ENCODE peak calls at places on chromosomes 11 and 22, in four cellular contexts. One of them, this sample, is unnamed.
A peak's percentile ranks its signal among the peaks of the same experiment; 100 is the strongest.

GRCh38 chr11:74070713-74071506 is 62.0 kb upstream of the UCP3 start:
- DNase-seq in H1: no peak
- DNase-seq in IMR-90: no peak
- DNase-seq in neuronal stem cell: no peak
- DNase-seq in this sample: no peak

GRCh38 chr11:123122852-123123251 is 60.9 kb upstream of the HSPA8 start:
- DNase-seq in H1: no peak
- DNase-seq in IMR-90: no peak
- DNase-seq in neuronal stem cell: no peak
- DNase-seq in this sample: no peak

GRCh38 chr11:68677432-68677831 is 6.9 kb upstream of the GAL start:
- DNase-seq in H1: no peak
- DNase-seq in IMR-90: peak; percentile 96
- DNase-seq in neuronal stem cell: no peak
- DNase-seq in this sample: peak; percentile 89

GRCh38 chr11:68412593-68413475 is 47.7 kb upstream of the PPP6R3 start:
- DNase-seq in H1: no peak
- DNase-seq in IMR-90: peak; percentile 11
- DNase-seq in neuronal stem cell: no peak
- DNase-seq in this sample: no peak

GRCh38 chr11:8375460-8375859 is 111.8 kb upstream of the LMO1 start:
- DNase-seq in H1: no peak
- DNase-seq in IMR-90: no peak
- DNase-seq in neuronal stem cell: no peak
- DNase-seq in this sample: no peak

GRCh38 chr11:23425379-23425778 is 565.1 kb upstream of the CCDC179 start:
- DNase-seq in H1: no peak
- DNase-seq in IMR-90: peak; percentile 12
- DNase-seq in neuronal stem cell: no peak
- DNase-seq in this sample: no peak

GRCh38 chr11:7573193-7573557 is 59.4 kb downstream of the PPFIBP2 start:
- DNase-seq in H1: no peak
- DNase-seq in IMR-90: peak; percentile 39
- DNase-seq in neuronal stem cell: no peak
- DNase-seq in this sample: no peak

GRCh38 chr22:48632641-48633246 is 1194.9 kb downstream of the BRD1 start:
- DNase-seq in H1: no peak
- DNase-seq in IMR-90: no peak
- DNase-seq in neuronal stem cell: no peak
- DNase-seq in this sample: no peak

GRCh38 chr11:102476069-102476468 is 23.5 kb upstream of the TMEM123 start:
- DNase-seq in H1: no peak
- DNase-seq in IMR-90: peak; percentile 68
- DNase-seq in neuronal stem cell: no peak
- DNase-seq in this sample: no peak

GRCh38 chr11:8728566-8728965 is 46.0 kb downstream of the RPL27A start:
- DNase-seq in H1: no peak
- DNase-seq in IMR-90: peak; percentile 74
- DNase-seq in neuronal stem cell: no peak
- DNase-seq in this sample: no peak

GRCh38 chr11:96090711-96091110 is 166.8 kb upstream of the MTMR2 start:
- DNase-seq in H1: no peak
- DNase-seq in IMR-90: peak; percentile 85
- DNase-seq in neuronal stem cell: no peak
- DNase-seq in this sample: no peak

GRCh38 chr11:12409621-12410005 is 32.2 kb downstream of the PARVA start:
- DNase-seq in H1: no peak
- DNase-seq in IMR-90: peak; percentile 20
- DNase-seq in neuronal stem cell: no peak
- DNase-seq in this sample: no peak

GRCh38 chr11:122159173-122159701 is 43.2 kb upstream of the BLID start:
- DNase-seq in H1: no peak
- DNase-seq in IMR-90: peak; percentile 65
- DNase-seq in neuronal stem cell: no peak
- DNase-seq in this sample: no peak

GRCh38 chr11:59273008-59273841 is 60.5 kb upstream of the MPEG1 start:
- DNase-seq in H1: no peak
- DNase-seq in IMR-90: no peak
- DNase-seq in neuronal stem cell: no peak
- DNase-seq in this sample: no peak

GRCh38 chr22:38207898-38208432 is 6.2 kb downstream of the MAFF start:
- DNase-seq in H1: no peak
- DNase-seq in IMR-90: no peak
- DNase-seq in neuronal stem cell: no peak
- DNase-seq in this sample: peak; percentile 25

GRCh38 chr11:88363566-88364169 is 26.1 kb upstream of the CTSC start:
- DNase-seq in H1: no peak
- DNase-seq in IMR-90: peak; percentile 34
- DNase-seq in neuronal stem cell: no peak
- DNase-seq in this sample: no peak

GRCh38 chr11:103364687-103365086 is 255.5 kb downstream of the DYNC2H1 start:
- DNase-seq in H1: no peak
- DNase-seq in IMR-90: peak; percentile 16
- DNase-seq in neuronal stem cell: no peak
- DNase-seq in this sample: no peak

GRCh38 chr11:105361651-105362050 is 222.1 kb upstream of the CARD18 start:
- DNase-seq in H1: no peak
- DNase-seq in IMR-90: no peak
- DNase-seq in neuronal stem cell: no peak
- DNase-seq in this sample: no peak

GRCh38 chr11:16169541-16169940 is 186.8 kb downstream of the SOX6 start:
- DNase-seq in H1: no peak
- DNase-seq in IMR-90: peak; percentile 30
- DNase-seq in neuronal stem cell: no peak
- DNase-seq in this sample: no peak

GRCh38 chr11:134228625-134229024 is 4.2 kb downstream of the VPS26B start:
- DNase-seq in H1: no peak
- DNase-seq in IMR-90: no peak
- DNase-seq in neuronal stem cell: no peak
- DNase-seq in this sample: no peak

GRCh38 chr11:73324665-73325035 is 16.6 kb downstream of the ARHGEF17 start:
- DNase-seq in H1: no peak
- DNase-seq in IMR-90: no peak
- DNase-seq in neuronal stem cell: no peak
- DNase-seq in this sample: no peak

GRCh38 chr11:113351061-113351460 is 36.5 kb upstream of the ANKK1 start:
- DNase-seq in H1: no peak
- DNase-seq in IMR-90: no peak
- DNase-seq in neuronal stem cell: no peak
- DNase-seq in this sample: no peak

DNA sequence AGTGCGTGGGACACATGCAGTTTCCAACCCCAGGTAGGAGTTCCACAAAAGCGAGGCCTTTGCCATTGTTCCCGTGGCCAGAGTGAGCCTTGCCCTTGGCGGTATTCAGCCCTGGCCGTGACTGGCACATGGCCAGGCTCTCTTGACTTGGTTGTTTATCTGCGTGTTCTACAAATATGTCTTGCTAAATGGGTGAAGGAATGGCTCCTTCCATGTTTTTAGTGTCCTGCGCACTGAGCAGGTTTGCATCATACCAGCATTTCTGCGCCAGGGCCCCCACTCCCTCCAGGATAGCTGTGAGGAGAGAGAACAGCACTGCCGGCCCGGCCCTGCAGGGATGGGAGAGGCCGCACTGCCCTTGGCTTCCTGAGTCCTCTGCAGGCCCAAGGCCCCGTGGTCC is 20.0 kb downstream of the POLR3H start:
- DNase-seq in H1: no peak
- DNase-seq in IMR-90: peak; percentile 78
- DNase-seq in neuronal stem cell: no peak
- DNase-seq in this sample: no peak
- H4K8ac ChIP-seq in H1: no peak overlapping the region
- H4K8ac ChIP-seq in IMR-90: peak overlapping the region; percentile 94
- H4K8ac ChIP-seq in neuronal stem cell: no peak overlapping the region
- H4K8ac ChIP-seq in this sample: no peak overlapping the region

DNA sequence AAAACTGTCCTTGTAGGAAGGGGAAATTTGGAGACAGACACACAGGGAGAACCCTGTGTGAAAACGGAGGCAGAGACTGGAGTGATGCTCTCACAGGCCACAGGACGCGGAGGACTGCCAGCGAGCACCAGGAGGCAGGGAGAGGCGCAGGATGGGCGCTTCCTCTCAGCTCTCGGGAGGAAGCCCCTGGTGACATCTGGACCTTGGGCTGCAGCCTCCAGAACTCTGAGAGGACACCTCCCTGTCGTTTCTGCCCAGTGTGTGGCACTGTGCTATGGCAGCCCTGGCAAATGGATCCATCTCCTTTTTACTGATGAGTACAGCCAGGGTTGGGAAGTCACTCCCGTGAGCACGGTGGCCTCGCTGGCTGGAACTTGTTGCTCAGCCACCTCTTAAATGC is 73.9 kb downstream of the LRRC32 start:
- DNase-seq in H1: no peak
- DNase-seq in IMR-90: no peak
- DNase-seq in neuronal stem cell: no peak
- DNase-seq in this sample: peak; percentile 26
- H4K8ac ChIP-seq in H1: peak overlapping the region; percentile 79
- H4K8ac ChIP-seq in IMR-90: no peak overlapping the region
- H4K8ac ChIP-seq in neuronal stem cell: no peak overlapping the region
- H4K8ac ChIP-seq in this sample: no peak overlapping the region

GRCh38 chr22:32622004-32622761 is 147.6 kb downstream of the FBXO7 start:
- DNase-seq in H1: peak; percentile 50
- DNase-seq in IMR-90: peak; percentile 94
- DNase-seq in neuronal stem cell: peak; percentile 83
- DNase-seq in this sample: peak; percentile 75
- H4K8ac ChIP-seq in H1: no peak overlapping the region
- H4K8ac ChIP-seq in IMR-90: peak overlapping the region; percentile 98
- H4K8ac ChIP-seq in neuronal stem cell: no peak overlapping the region
- H4K8ac ChIP-seq in this sample: no peak overlapping the region

GRCh38 chr11:18012906-18013781 is at the start of gene SERGEF:
- DNase-seq in H1: peak; percentile 94
- DNase-seq in IMR-90: peak; percentile 84
- DNase-seq in neuronal stem cell: peak; percentile 93
- DNase-seq in this sample: peak; percentile 96
- H4K8ac ChIP-seq in H1: peak within 1 kb of the TSS; percentile 62
- H4K8ac ChIP-seq in IMR-90: peak within 1 kb of the TSS; percentile 81
- H4K8ac ChIP-seq in neuronal stem cell: no peak within 1 kb of the TSS
- H4K8ac ChIP-seq in this sample: no peak within 1 kb of the TSS

DNA sequence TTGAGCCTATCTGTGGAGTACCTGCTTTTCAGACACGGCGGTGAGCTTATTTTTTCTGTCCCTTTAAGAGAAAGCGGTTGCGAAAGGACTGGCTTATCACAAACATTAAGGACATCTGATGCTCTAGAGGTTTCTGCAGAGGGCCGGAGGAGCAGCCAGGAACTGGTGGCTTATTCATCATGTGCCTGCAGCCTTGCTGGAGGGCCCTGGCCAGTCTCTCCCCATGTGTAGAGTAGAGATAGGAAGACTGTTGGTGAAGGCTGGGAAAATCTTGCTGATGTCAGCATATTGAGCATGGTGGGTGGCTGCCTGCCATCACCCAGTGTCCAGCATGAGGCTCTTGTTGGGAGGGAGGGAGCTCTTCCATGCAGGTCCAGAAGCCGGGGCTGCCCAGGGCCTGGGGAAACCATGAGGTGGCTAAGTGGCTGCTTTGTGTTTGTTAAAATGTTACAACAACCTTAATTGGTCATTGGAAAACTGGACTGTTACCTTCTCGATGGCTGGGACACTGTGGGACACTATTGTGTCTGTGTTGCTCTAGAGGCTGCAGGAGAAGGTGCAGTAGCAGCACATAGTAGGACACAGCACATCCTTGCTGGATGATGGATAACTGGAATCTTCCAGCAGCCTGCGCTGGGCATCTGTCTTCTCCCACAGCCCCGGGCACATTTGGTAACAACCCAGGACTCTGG is 54.3 kb downstream of the TSPAN18 start:
- DNase-seq in H1: no peak
- DNase-seq in IMR-90: peak; percentile 50
- DNase-seq in neuronal stem cell: no peak
- DNase-seq in this sample: peak; percentile 22
- H4K8ac ChIP-seq in H1: no peak overlapping the region
- H4K8ac ChIP-seq in IMR-90: no peak overlapping the region
- H4K8ac ChIP-seq in neuronal stem cell: no peak overlapping the region
- H4K8ac ChIP-seq in this sample: no peak overlapping the region

GRCh38 chr11:14518820-14519219 is 1.4 kb downstream of the PSMA1 start:
- DNase-seq in H1: no peak
- DNase-seq in IMR-90: no peak
- DNase-seq in neuronal stem cell: no peak
- DNase-seq in this sample: no peak
- H4K8ac ChIP-seq in H1: no peak overlapping the region
- H4K8ac ChIP-seq in IMR-90: no peak overlapping the region
- H4K8ac ChIP-seq in neuronal stem cell: no peak overlapping the region
- H4K8ac ChIP-seq in this sample: no peak overlapping the region

GRCh38 chr11:27443746-27444465 is 28.7 kb downstream of the LGR4 start:
- DNase-seq in H1: no peak
- DNase-seq in IMR-90: no peak
- DNase-seq in neuronal stem cell: peak; percentile 89
- DNase-seq in this sample: no peak

GRCh38 chr11:27444801-27445215 is 27.8 kb downstream of the LGR4 start:
- DNase-seq in H1: no peak
- DNase-seq in IMR-90: no peak
- DNase-seq in neuronal stem cell: peak; percentile 81
- DNase-seq in this sample: peak; percentile 89

GRCh38 chr11:27438595-27438981 is 34.0 kb downstream of the LGR4 start:
- DNase-seq in H1: no peak
- DNase-seq in IMR-90: no peak
- DNase-seq in neuronal stem cell: no peak
- DNase-seq in this sample: no peak

GRCh38 chr11:27437824-27438594 is 34.6 kb downstream of the LGR4 start:
- DNase-seq in H1: no peak
- DNase-seq in IMR-90: no peak
- DNase-seq in neuronal stem cell: no peak
- DNase-seq in this sample: no peak

DNA sequence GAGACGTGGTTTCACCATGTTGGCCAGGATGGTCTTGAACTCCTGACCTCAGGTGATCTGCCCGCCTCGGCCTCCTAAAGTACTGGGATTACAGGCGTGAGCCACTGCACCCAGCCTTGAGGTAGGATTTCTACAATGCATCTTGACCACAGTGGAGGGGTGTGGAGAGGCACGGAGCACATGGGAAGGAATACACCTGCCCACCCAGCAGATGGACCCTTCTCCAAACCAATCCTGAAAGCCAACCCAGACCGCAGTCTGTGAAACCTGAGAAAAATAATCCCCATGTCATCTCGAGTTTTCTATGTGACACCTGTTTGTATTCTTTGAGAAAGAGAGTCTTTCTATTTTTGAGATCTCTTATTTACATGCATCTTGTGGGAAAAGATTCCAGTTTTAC is 32.5 kb downstream of the LGR4 start:
- DNase-seq in H1: no peak
- DNase-seq in IMR-90: no peak
- DNase-seq in neuronal stem cell: no peak
- DNase-seq in this sample: no peak
- H4K8ac ChIP-seq in H1: no peak overlapping the region
- H4K8ac ChIP-seq in IMR-90: no peak overlapping the region
- H4K8ac ChIP-seq in neuronal stem cell: no peak overlapping the region
- H4K8ac ChIP-seq in this sample: no peak overlapping the region